ENCODE peak calls at places on chromosomes 16 and 17, in six cellular contexts. One of them, this sample, is unnamed.

GRCh38 chr17:6043405-6043804 is 26.8 kb upstream of the WSCD1 start:
- DNase-seq in spleen: peak
- DNase-seq in A549: no peak
- DNase-seq in brain microvascular endothelial cell: no peak
- DNase-seq in AG04450: no peak
- DNase-seq in thoracic aorta: no peak
- DNase-seq in this sample: no peak

GRCh38 chr16:70693231-70693671 is 7.4 kb upstream of the MTSS2 start:
- DNase-seq in spleen: no peak
- DNase-seq in A549: no peak
- DNase-seq in brain microvascular endothelial cell: no peak
- DNase-seq in AG04450: no peak
- DNase-seq in thoracic aorta: no peak
- DNase-seq in this sample: peak

GRCh38 chr17:74444406-74444805 is 12.5 kb downstream of the GPRC5C start:
- DNase-seq in spleen: no peak
- DNase-seq in A549: no peak
- DNase-seq in brain microvascular endothelial cell: no peak
- DNase-seq in AG04450: no peak
- DNase-seq in thoracic aorta: no peak
- DNase-seq in this sample: peak

GRCh38 chr17:56029980-56030624 is 123.2 kb upstream of the ANKFN1 start:
- DNase-seq in spleen: no peak
- DNase-seq in A549: no peak
- DNase-seq in brain microvascular endothelial cell: no peak
- DNase-seq in AG04450: no peak
- DNase-seq in thoracic aorta: no peak
- DNase-seq in this sample: peak

GRCh38 chr17:17393976-17394375 is 82.8 kb upstream of the MED9 start:
- DNase-seq in spleen: peak
- DNase-seq in A549: no peak
- DNase-seq in brain microvascular endothelial cell: no peak
- DNase-seq in AG04450: no peak
- DNase-seq in thoracic aorta: no peak
- DNase-seq in this sample: no peak

GRCh38 chr16:28482026-28482425 is 9.8 kb downstream of the CLN3 start:
- DNase-seq in spleen: no peak
- DNase-seq in A549: no peak
- DNase-seq in brain microvascular endothelial cell: no peak
- DNase-seq in AG04450: no peak
- DNase-seq in thoracic aorta: no peak
- DNase-seq in this sample: no peak

GRCh38 chr17:67491009-67491677 is 114.1 kb downstream of the PITPNC1 start:
- DNase-seq in spleen: peak
- DNase-seq in A549: peak
- DNase-seq in brain microvascular endothelial cell: peak
- DNase-seq in AG04450: peak
- DNase-seq in thoracic aorta: peak
- DNase-seq in this sample: peak

GRCh38 chr17:27499451-27500265 is 43.4 kb downstream of the KSR1 start:
- DNase-seq in spleen: no peak
- DNase-seq in A549: no peak
- DNase-seq in brain microvascular endothelial cell: no peak
- DNase-seq in AG04450: no peak
- DNase-seq in thoracic aorta: no peak
- DNase-seq in this sample: no peak

DNA sequence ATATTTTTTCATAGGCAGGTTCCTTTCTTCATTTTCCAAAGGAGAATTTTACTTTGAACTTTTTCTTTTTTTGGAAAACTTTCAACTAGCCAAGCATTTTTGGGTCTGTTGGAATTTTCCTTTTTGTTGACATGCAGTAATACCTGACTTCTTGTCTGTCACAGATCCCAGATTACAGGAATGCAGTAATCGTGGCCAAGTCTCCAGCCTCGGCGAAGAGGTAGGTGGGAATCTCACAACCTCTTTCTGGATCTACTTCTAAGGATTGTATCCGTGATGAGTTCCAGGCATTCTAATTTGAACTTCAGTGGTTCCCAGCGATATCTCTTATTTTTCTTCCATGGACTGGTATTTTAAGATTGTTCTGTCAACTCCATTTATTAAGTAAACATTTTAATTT is 31.7 kb downstream of the PRPSAP2 start:
- DNase-seq in spleen: no peak
- DNase-seq in A549: no peak
- DNase-seq in brain microvascular endothelial cell: no peak
- DNase-seq in AG04450: no peak
- DNase-seq in thoracic aorta: no peak
- DNase-seq in this sample: no peak
- H3K27ac ChIP-seq in spleen: no peak
- H3K27ac ChIP-seq in A549: no peak
- H3K27ac ChIP-seq in brain microvascular endothelial cell: no peak
- H3K27ac ChIP-seq in AG04450: no peak
- H3K27ac ChIP-seq in thoracic aorta: no peak
- H3K27ac ChIP-seq in this sample: no peak

DNA sequence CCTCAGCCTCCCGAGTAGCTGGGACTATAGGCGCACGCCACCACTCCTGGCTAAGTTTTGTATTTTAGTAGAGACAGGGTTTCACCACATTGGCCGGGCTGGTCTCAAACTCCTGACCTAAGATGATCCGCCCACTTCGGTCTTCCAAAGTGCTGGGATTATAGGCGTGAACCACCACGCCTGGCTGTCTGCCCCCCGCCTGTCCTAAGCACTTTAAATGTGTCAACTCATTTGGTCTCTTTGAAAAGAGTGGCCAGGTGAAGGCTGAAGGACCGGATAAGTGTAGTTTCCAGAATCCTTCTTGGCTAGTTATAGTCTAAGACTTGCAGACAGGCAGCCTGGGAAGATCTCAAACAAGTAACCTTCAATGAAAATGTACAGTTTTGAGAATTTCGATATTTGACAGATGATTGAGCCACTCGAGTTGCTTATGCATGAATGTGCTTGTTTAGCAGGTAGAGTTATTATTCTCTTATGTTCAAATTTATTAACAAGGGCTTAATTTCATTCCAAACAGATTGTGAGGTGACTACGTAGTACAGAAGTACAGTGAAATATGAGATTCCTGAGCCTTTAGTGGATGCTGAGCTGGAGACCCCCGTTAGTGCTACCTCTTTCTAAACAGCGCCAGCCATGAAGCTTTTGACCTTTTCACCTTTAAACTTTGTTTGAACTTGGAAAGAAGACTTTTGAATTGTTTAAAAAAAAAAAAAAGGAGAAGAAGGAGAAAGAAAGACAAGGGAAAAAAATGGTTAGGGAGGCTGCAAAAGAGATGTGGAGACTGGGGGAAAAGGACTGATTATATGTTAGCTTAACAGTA is 164.4 kb upstream of the TBX2 start:
- DNase-seq in spleen: no peak
- DNase-seq in A549: no peak
- DNase-seq in brain microvascular endothelial cell: no peak
- DNase-seq in AG04450: no peak
- DNase-seq in thoracic aorta: no peak
- DNase-seq in this sample: peak
- H3K27ac ChIP-seq in spleen: no peak
- H3K27ac ChIP-seq in A549: no peak
- H3K27ac ChIP-seq in brain microvascular endothelial cell: peak
- H3K27ac ChIP-seq in AG04450: peak
- H3K27ac ChIP-seq in thoracic aorta: no peak
- H3K27ac ChIP-seq in this sample: no peak

DNA sequence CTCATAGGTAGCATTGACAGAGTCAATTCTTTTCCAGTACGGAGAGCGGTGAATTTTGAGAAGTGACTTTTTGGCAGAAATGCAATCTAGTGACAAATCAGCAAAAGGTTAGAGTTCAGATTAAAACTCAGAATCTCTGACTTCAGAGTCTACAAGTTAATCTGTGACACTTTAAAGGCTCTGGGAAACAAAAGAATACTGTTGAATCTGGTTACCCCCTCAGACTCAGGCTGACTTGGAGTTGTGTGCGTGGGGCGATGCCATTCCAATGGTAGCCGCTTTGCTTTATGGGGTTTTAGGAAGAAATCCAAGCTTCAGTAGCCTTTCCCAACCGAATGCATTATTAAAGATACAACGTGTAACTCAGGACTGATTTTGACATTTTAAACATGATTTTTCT is 118.2 kb downstream of the CDH13 start:
- DNase-seq in spleen: no peak
- DNase-seq in A549: no peak
- DNase-seq in brain microvascular endothelial cell: no peak
- DNase-seq in AG04450: no peak
- DNase-seq in thoracic aorta: no peak
- DNase-seq in this sample: no peak
- H3K27ac ChIP-seq in spleen: no peak
- H3K27ac ChIP-seq in A549: no peak
- H3K27ac ChIP-seq in brain microvascular endothelial cell: no peak
- H3K27ac ChIP-seq in AG04450: no peak
- H3K27ac ChIP-seq in thoracic aorta: no peak
- H3K27ac ChIP-seq in this sample: no peak

GRCh38 chr16:66830422-66831404 is at the start of gene NAE1:
- DNase-seq in spleen: peak
- DNase-seq in A549: peak
- DNase-seq in brain microvascular endothelial cell: peak
- DNase-seq in AG04450: peak
- DNase-seq in thoracic aorta: no peak
- DNase-seq in this sample: peak
- H3K27ac ChIP-seq in spleen: peak
- H3K27ac ChIP-seq in A549: peak
- H3K27ac ChIP-seq in brain microvascular endothelial cell: peak
- H3K27ac ChIP-seq in AG04450: no peak
- H3K27ac ChIP-seq in thoracic aorta: peak
- H3K27ac ChIP-seq in this sample: peak

GRCh38 chr17:40450175-40450574 is 6.9 kb downstream of the IGFBP4 start:
- DNase-seq in spleen: no peak
- DNase-seq in A549: peak
- DNase-seq in brain microvascular endothelial cell: no peak
- DNase-seq in AG04450: no peak
- DNase-seq in thoracic aorta: no peak
- DNase-seq in this sample: peak
- H3K27ac ChIP-seq in spleen: no peak
- H3K27ac ChIP-seq in A549: peak
- H3K27ac ChIP-seq in brain microvascular endothelial cell: no peak
- H3K27ac ChIP-seq in AG04450: peak
- H3K27ac ChIP-seq in thoracic aorta: peak
- H3K27ac ChIP-seq in this sample: no peak

DNA sequence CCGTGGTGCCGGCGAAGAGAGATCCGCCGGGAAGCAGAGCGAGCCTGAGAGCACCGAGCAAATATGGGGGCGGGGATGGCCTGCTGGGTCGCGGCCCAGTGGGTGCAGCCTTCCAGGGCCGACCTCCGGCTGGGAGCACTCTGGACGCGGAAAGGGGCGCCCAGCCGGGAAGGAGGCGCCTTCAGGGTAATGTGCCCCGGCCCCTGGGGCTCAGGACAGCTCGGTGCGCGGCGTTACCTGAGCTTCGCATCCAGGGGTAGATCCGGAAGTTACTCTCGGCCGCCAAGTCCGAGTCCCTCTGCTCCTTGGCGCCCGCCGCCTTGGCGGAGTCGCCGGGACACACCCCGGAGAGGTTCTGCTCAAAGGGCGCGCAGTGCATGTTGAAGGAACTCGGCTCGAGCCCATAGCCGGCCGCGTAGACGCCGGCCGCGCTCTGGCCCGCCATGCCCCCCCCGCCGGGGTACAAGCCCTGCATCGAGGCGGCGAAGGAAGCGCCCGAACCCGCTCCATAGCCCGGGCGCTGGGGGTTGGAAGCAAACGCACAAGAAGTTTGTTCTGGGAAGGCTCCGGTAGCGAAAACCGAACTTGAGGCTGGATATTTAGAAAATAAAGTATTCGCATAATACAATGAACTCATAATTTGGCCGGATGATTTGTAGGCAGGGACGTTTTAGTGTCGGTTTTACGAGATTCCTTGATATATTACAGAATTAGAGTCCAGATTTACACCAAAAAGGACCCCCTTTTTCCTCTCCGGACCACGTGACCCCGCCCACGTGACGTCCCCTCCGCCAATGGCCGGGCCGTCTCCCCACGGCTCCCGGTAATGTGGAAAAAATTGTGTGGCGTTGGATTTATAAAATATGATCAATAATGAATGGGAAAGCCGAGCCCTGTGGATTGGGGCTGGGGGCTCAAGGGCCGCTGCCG is at the start of gene HOXB7:
- DNase-seq in spleen: peak
- DNase-seq in A549: peak
- DNase-seq in brain microvascular endothelial cell: no peak
- DNase-seq in AG04450: no peak
- DNase-seq in thoracic aorta: no peak
- DNase-seq in this sample: peak
- H3K27ac ChIP-seq in spleen: peak
- H3K27ac ChIP-seq in A549: peak
- H3K27ac ChIP-seq in brain microvascular endothelial cell: no peak
- H3K27ac ChIP-seq in AG04450: peak
- H3K27ac ChIP-seq in thoracic aorta: peak
- H3K27ac ChIP-seq in this sample: peak

GRCh38 chr17:4534928-4535666 is 20.1 kb downstream of the MYBBP1A start:
- DNase-seq in spleen: no peak
- DNase-seq in A549: no peak
- DNase-seq in brain microvascular endothelial cell: no peak
- DNase-seq in AG04450: no peak
- DNase-seq in thoracic aorta: no peak
- DNase-seq in this sample: no peak
- H3K27ac ChIP-seq in spleen: no peak
- H3K27ac ChIP-seq in A549: peak
- H3K27ac ChIP-seq in brain microvascular endothelial cell: no peak
- H3K27ac ChIP-seq in AG04450: no peak
- H3K27ac ChIP-seq in thoracic aorta: no peak
- H3K27ac ChIP-seq in this sample: no peak

This sample was measured in WERI-Rb-1.